ENCODE peak calls at places on chromosomes 12 and 14, in eight cellular contexts. R, W, F, J, H, X, M and A are unnamed samples. For H3K9me3, the result is how much of the 10 kb centered on the place peaks cover.

GRCh38 chr14:58048219-58048618 is 103.8 kb downstream of the ARMH4 start:
- DNase-seq in F (no peak), R (no peak), M (no peak), J (no peak), W (no peak), H (no peak), X (no peak), A (no peak)

GRCh38 chr12:92784795-92785562 is 82.2 kb downstream of the PLEKHG7 start:
- DNase-seq in X (peak), M (no peak), W (no peak), J (no peak), R (no peak), F (no peak), H (no peak), A (no peak)

GRCh38 chr12:62693291-62694040 is 226.8 kb downstream of the MON2 start:
- DNase-seq in W (no peak), H (no peak), F (no peak), R (no peak), J (no peak), X (no peak), M (no peak), A (no peak)

GRCh38 chr12:87953257-87953860 is 75.8 kb downstream of the C12orf50 start:
- DNase-seq in M (no peak), R (no peak), X (peak), H (no peak), F (no peak), W (no peak), J (no peak), A (no peak)

GRCh38 chr12:67784831-67785230 is 136.3 kb downstream of the DYRK2 start:
- DNase-seq in X (no peak), H (no peak), R (no peak), J (no peak), F (no peak), W (no peak), M (no peak), A (no peak)

GRCh38 chr14:96049932-96050331 is 10.8 kb downstream of the C14orf132 start:
- DNase-seq in W (no peak), M (no peak), F (no peak), H (no peak), R (no peak), J (no peak), X (no peak), A (no peak)

GRCh38 chr12:8011331-8011730 is 21.2 kb upstream of the FOXJ2 start:
- DNase-seq in M (no peak), J (no peak), F (no peak), R (no peak), H (no peak), X (no peak), W (no peak), A (no peak)

GRCh38 chr12:54459355-54459754 is 14.0 kb downstream of the GTSF1 start:
- DNase-seq in R (no peak), H (no peak), J (no peak), X (no peak), F (no peak), M (no peak), W (no peak), A (no peak)

GRCh38 chr14:104085889-104086201 is 345 bp downstream of the ASPG start:
- DNase-seq in R (no peak), M (no peak), H (peak), F (no peak), X (no peak), J (no peak), W (no peak), A (no peak)

GRCh38 chr14:93072659-93073365 is 42.9 kb downstream of the ITPK1 start:
- DNase-seq in J (no peak), M (no peak), H (no peak), F (no peak), R (no peak), X (no peak), W (no peak), A (no peak)

GRCh38 chr14:101534198-101534597 is 27.1 kb upstream of the DIO3 start:
- DNase-seq in X (no peak), M (no peak), F (no peak), R (no peak), H (no peak), W (no peak), J (no peak), A (no peak)

GRCh38 chr14:54572316-54572715 is 5.4 kb downstream of the SAMD4A start:
- DNase-seq in J (no peak), H (no peak), M (no peak), X (no peak), W (no peak), F (no peak), R (no peak), A (no peak)

GRCh38 chr12:67498981-67499380 is 149.6 kb upstream of the DYRK2 start:
- DNase-seq in W (no peak), J (no peak), H (no peak), F (no peak), M (no peak), X (no peak), R (no peak), A (no peak)

GRCh38 chr14:26323781-26324363 is 274.0 kb downstream of the NOVA1 start:
- DNase-seq in X (no peak), W (no peak), R (no peak), M (no peak), F (no peak), H (no peak), J (no peak), A (no peak)

GRCh38 chr12:52338241-52338960 is 17.2 kb upstream of the KRT83 start:
- DNase-seq in F (no peak), M (no peak), R (no peak), H (peak), J (no peak), W (no peak), X (no peak), A (no peak)
- H3K4me3 ChIP-seq in F (no peak), M (no peak), R (no peak), H (no peak), J (no peak), W (no peak), X (no peak), A (no peak)

GRCh38 chr14:105854600-105855245 is 328.3 kb downstream of the TMEM121 start:
- DNase-seq in H (no peak), J (no peak), X (no peak), M (no peak), R (peak), W (no peak), F (no peak), A (no peak)
- H3K9me3 ChIP-seq in H (under half), J (under half), X (under half), M (under half), R (under half), W (under half), F (under half), A (under half)

DNA sequence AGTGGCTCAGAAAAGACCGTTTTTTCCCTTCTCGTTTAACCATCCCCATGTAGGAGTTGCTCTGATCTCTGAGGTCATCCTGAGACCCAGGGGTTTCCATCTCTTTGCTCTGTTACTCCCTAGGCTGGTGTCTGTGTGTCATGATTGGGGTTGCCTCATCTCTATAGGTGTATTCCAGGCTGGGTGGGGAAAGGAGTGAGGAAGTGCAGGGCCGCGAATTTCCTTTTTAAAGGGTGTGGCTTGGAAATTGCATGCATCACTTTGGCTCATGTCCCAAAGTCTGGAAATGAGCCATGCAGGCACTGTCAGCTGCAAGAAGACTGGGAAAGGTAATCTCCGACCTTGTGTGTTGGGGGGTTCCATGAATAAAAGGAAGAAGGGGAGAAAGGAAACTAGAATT is 201.9 kb downstream of the AACS start:
- DNase-seq in F (no peak), X (no peak), R (no peak), M (no peak), J (no peak), W (no peak), H (no peak), A (no peak)
- H3K4me3 ChIP-seq in F (no peak), X (no peak), R (no peak), M (no peak), J (no peak), W (no peak), H (no peak), A (no peak)

GRCh38 chr12:34290191-34290995 is 268.1 kb downstream of the ALG10 start:
- DNase-seq in R (peak), F (peak), J (no peak), X (peak), M (peak), H (peak), W (no peak), A (no peak)
- H3K9me3 ChIP-seq in R (under half), F (under half), J (half or more), X (under half), M (half or more), H (under half), W (half or more), A (under half)

GRCh38 chr12:94874086-94874985 is 129.2 kb downstream of the NDUFA12 start:
- DNase-seq in X (no peak), F (no peak), J (no peak), H (no peak), R (no peak), M (no peak), W (no peak), A (no peak)
- H3K4me3 ChIP-seq in X (peak), F (peak), J (peak), H (peak), R (peak), M (no peak), W (peak), A (peak)